ENCODE peak calls at places on chromosomes 2 and 18, in four cellular contexts. F, I, R and T are unnamed samples.

GRCh38 chr2:65429799-65430514 is 2.4 kb downstream of the SPRED2 start:
- DNase-seq in F (no peak), I (peak), R (peak), T (no peak)

GRCh38 chr18:58882681-58883080 is 18.0 kb downstream of the ZNF532 start:
- DNase-seq in F (no peak), I (no peak), R (no peak), T (no peak)

GRCh38 chr2:13227543-13227942 is 510.8 kb downstream of the TRIB2 start:
- DNase-seq in F (no peak), I (no peak), R (no peak), T (no peak)

GRCh38 chr18:61531182-61531581 is 198.0 kb downstream of the CDH20 start:
- DNase-seq in F (no peak), I (no peak), R (no peak), T (no peak)

GRCh38 chr2:30239308-30240161 is 8.2 kb downstream of the LBH start:
- DNase-seq in F (no peak), I (peak), R (peak), T (no peak)

GRCh38 chr2:156399950-156400703 is 36.1 kb upstream of the GPD2 start:
- DNase-seq in F (peak), I (peak), R (peak), T (peak)

GRCh38 chr2:237627463-237628321 is at the start of gene LRRFIP1:
- DNase-seq in F (no peak), I (peak), R (peak), T (no peak)

GRCh38 chr2:180983468-180984388 is 3.3 kb downstream of the UBE2E3 start:
- DNase-seq in F (no peak), I (no peak), R (peak), T (no peak)

GRCh38 chr2:232325324-232326273 is 53.0 kb upstream of the ALPP start:
- DNase-seq in F (no peak), I (peak), R (peak), T (no peak)

GRCh38 chr2:105404736-105405135 is 5.9 kb upstream of the FHL2 start:
- DNase-seq in F (no peak), I (no peak), R (no peak), T (no peak)

GRCh38 chr2:105401867-105402266 is 3.0 kb upstream of the FHL2 start:
- DNase-seq in F (no peak), I (no peak), R (no peak), T (no peak)

GRCh38 chr2:105402809-105403208 is 4.0 kb upstream of the FHL2 start:
- DNase-seq in F (no peak), I (no peak), R (no peak), T (no peak)

GRCh38 chr2:105403785-105404698 is 5.2 kb upstream of the FHL2 start:
- DNase-seq in F (peak), I (peak), R (no peak), T (no peak)

GRCh38 chr2:105403241-105403784 is 4.5 kb upstream of the FHL2 start:
- DNase-seq in F (no peak), I (no peak), R (no peak), T (no peak)
- H3K4me3 ChIP-seq in F (no peak), I (no peak), R (no peak), T (no peak)

DNA sequence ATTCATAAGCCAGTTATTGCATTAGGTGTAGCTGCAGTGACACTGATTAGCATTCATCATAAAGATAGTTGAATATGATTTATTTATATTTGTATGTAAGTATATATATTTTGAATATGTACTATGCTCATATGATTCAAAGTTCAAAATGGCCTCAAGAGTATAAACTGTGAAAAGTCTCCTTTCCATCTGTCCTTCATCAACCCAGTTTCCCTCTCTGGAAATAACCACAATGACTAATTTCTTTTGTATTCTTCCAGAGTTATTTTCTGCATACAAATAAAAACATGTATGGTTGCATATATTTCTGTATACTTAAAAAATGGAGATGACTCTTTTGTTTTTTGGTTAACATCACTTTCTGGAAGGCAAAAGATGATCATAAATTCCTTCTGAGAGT is 95.2 kb downstream of the CAMKMT start:
- DNase-seq in F (no peak), I (no peak), R (no peak), T (no peak)
- H3K4me3 ChIP-seq in F (no peak), I (no peak), R (no peak), T (no peak)

DNA sequence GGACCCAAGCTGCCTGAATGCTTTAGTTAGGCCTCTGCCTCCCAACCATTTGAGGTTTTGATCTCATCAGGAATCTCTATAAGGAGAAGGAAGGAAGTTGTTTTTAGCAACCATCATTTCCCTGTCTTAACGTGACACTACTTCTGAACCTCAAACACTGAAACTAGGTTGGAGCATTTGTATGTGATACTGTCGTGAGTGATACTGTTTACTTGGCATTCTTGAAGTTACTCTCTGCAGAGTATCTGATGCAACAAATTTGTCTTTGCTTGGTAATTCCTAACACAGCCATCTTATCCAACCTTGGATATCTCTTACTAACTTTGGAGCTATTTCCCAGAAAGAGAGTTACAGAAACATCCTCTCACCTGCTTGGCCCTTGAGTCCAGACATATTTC is 22.1 kb downstream of the TTLL4 start:
- DNase-seq in F (no peak), I (no peak), R (no peak), T (no peak)
- H3K4me3 ChIP-seq in F (no peak), I (no peak), R (no peak), T (no peak)

GRCh38 chr2:172430671-172431070 is 3.3 kb downstream of the ITGA6 start:
- DNase-seq in F (no peak), I (no peak), R (no peak), T (no peak)
- H3K4me3 ChIP-seq in F (no peak), I (no peak), R (no peak), T (no peak)

GRCh38 chr2:47172156-47172921 is 17.2 kb upstream of the STPG4 start:
- DNase-seq in F (no peak), I (no peak), R (no peak), T (no peak)
- H3K4me3 ChIP-seq in F (peak), I (no peak), R (no peak), T (peak)

GRCh38 chr2:55052087-55053061 is 2.1 kb upstream of the RTN4 start:
- DNase-seq in F (no peak), I (no peak), R (no peak), T (no peak)
- H3K4me3 ChIP-seq in F (no peak), I (no peak), R (no peak), T (peak)

GRCh38 chr2:132618734-132619133 is 51.3 kb downstream of the LYPD1 start:
- DNase-seq in F (no peak), I (no peak), R (no peak), T (no peak)
- H3K4me3 ChIP-seq in F (no peak), I (no peak), R (no peak), T (no peak)

GRCh38 chr2:240983361-240983995 is 14.9 kb upstream of the SNED1 start:
- DNase-seq in F (no peak), I (peak), R (peak), T (no peak)
- H3K4me3 ChIP-seq in F (no peak), I (no peak), R (no peak), T (no peak)

GRCh38 chr2:195819276-195819675 is 162.2 kb downstream of the SLC39A10 start:
- DNase-seq in F (no peak), I (no peak), R (no peak), T (no peak)
- H3K4me3 ChIP-seq in F (no peak), I (no peak), R (no peak), T (no peak)

GRCh38 chr2:23497063-23497462 is 112.1 kb downstream of the KLHL29 start:
- DNase-seq in F (no peak), I (no peak), R (no peak), T (no peak)

GRCh38 chr2:23500836-23501235 is 115.9 kb downstream of the KLHL29 start:
- DNase-seq in F (no peak), I (no peak), R (no peak), T (no peak)

GRCh38 chr2:23499419-23499818 is 114.4 kb downstream of the KLHL29 start:
- DNase-seq in F (no peak), I (peak), R (no peak), T (no peak)

GRCh38 chr2:23497536-23497935 is 112.6 kb downstream of the KLHL29 start:
- DNase-seq in F (no peak), I (no peak), R (no peak), T (no peak)

DNA sequence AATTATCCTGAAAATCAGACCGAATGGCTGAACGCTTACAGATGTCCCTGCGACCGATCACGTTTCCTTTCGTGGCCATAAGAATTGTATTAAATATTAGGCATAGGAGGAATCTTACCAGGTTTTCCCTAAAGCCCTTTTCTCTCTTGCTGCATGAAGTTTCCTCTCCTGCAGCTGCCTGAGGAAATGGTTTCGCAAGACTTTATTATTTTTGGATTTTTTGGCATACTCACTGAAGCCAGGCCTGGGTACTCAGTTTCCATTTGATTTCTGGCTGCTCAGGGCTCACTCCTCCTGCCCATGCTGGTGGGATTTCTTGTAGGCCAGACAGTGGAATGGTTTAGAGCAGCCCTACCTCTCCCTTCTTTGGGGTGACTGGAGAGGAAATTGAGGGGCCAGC is 114.0 kb downstream of the KLHL29 start:
- DNase-seq in F (no peak), I (no peak), R (no peak), T (no peak)
- H3K4me3 ChIP-seq in F (no peak), I (no peak), R (no peak), T (no peak)